ENCODE peak calls at places on chromosomes 12 and 14, in nine cellular contexts. One of them, this sample, is unnamed.

GRCh38 chr12:14810953-14811483 is 3.0 kb downstream of the SMCO3 start:
- DNase-seq in GM23248: peak; percentile 42
- DNase-seq in MM.1S: peak; percentile 45
- DNase-seq in OCI-LY7: peak; percentile 19
- DNase-seq in PC-3: peak; percentile 61
- DNase-seq in HCT116: no peak
- DNase-seq in GM23338: peak; percentile 59
- DNase-seq in PC-9: no peak
- DNase-seq in SK-N-SH: no peak
- DNase-seq in this sample: no peak

GRCh38 chr12:65911321-65911720 is 87.0 kb downstream of the HMGA2 start:
- DNase-seq in GM23248: peak; percentile 50
- DNase-seq in MM.1S: no peak
- DNase-seq in OCI-LY7: no peak
- DNase-seq in PC-3: peak; percentile 40
- DNase-seq in HCT116: no peak
- DNase-seq in GM23338: no peak
- DNase-seq in PC-9: no peak
- DNase-seq in SK-N-SH: no peak
- DNase-seq in this sample: no peak

GRCh38 chr14:80845877-80846276 is 95.7 kb downstream of the CEP128 start:
- DNase-seq in GM23248: no peak
- DNase-seq in MM.1S: no peak
- DNase-seq in OCI-LY7: no peak
- DNase-seq in PC-3: peak; percentile 61
- DNase-seq in HCT116: no peak
- DNase-seq in GM23338: no peak
- DNase-seq in PC-9: no peak
- DNase-seq in SK-N-SH: no peak
- DNase-seq in this sample: no peak

GRCh38 chr14:101412741-101413140 is 148.6 kb upstream of the DIO3 start:
- DNase-seq in GM23248: no peak
- DNase-seq in MM.1S: no peak
- DNase-seq in OCI-LY7: no peak
- DNase-seq in PC-3: peak; percentile 87
- DNase-seq in HCT116: peak; percentile 15
- DNase-seq in GM23338: no peak
- DNase-seq in PC-9: peak; percentile 97
- DNase-seq in SK-N-SH: no peak
- DNase-seq in this sample: no peak

GRCh38 chr14:35818346-35819115 is 7.6 kb upstream of the BRMS1L start:
- DNase-seq in GM23248: peak; percentile 69
- DNase-seq in MM.1S: no peak
- DNase-seq in OCI-LY7: peak; percentile 41
- DNase-seq in PC-3: peak; percentile 73
- DNase-seq in HCT116: no peak
- DNase-seq in GM23338: peak; percentile 75
- DNase-seq in PC-9: no peak
- DNase-seq in SK-N-SH: peak; percentile 72
- DNase-seq in this sample: peak; percentile 86

GRCh38 chr14:89617471-89618291 is 200.6 kb upstream of the FOXN3 start:
- DNase-seq in GM23248: peak; percentile 76
- DNase-seq in MM.1S: peak; percentile 31
- DNase-seq in OCI-LY7: peak; percentile 63
- DNase-seq in PC-3: peak; percentile 29
- DNase-seq in HCT116: no peak
- DNase-seq in GM23338: peak; percentile 68
- DNase-seq in PC-9: no peak
- DNase-seq in SK-N-SH: peak; percentile 66
- DNase-seq in this sample: peak; percentile 57

GRCh38 chr12:93526786-93527428 is 45.6 kb upstream of the SOCS2 start:
- DNase-seq in GM23248: peak; percentile 82
- DNase-seq in MM.1S: no peak
- DNase-seq in OCI-LY7: no peak
- DNase-seq in PC-3: peak; percentile 95
- DNase-seq in HCT116: peak; percentile 61
- DNase-seq in GM23338: no peak
- DNase-seq in PC-9: peak; percentile 74
- DNase-seq in SK-N-SH: no peak
- DNase-seq in this sample: no peak

GRCh38 chr12:51667269-51667668 is 76.2 kb downstream of the SCN8A start:
- DNase-seq in GM23248: no peak
- DNase-seq in MM.1S: no peak
- DNase-seq in OCI-LY7: no peak
- DNase-seq in PC-3: no peak
- DNase-seq in HCT116: no peak
- DNase-seq in GM23338: no peak
- DNase-seq in PC-9: no peak
- DNase-seq in SK-N-SH: no peak
- DNase-seq in this sample: no peak

GRCh38 chr14:100840286-100840685 is 14.4 kb downstream of the MEG3 start:
- DNase-seq in GM23248: no peak
- DNase-seq in MM.1S: no peak
- DNase-seq in OCI-LY7: no peak
- DNase-seq in PC-3: no peak
- DNase-seq in HCT116: no peak
- DNase-seq in GM23338: peak; percentile 38
- DNase-seq in PC-9: no peak
- DNase-seq in SK-N-SH: no peak
- DNase-seq in this sample: no peak

GRCh38 chr12:113933201-113933786 is 32.8 kb downstream of the RBM19 start:
- DNase-seq in GM23248: peak; percentile 29
- DNase-seq in MM.1S: no peak
- DNase-seq in OCI-LY7: no peak
- DNase-seq in PC-3: no peak
- DNase-seq in HCT116: no peak
- DNase-seq in GM23338: peak; percentile 37
- DNase-seq in PC-9: no peak
- DNase-seq in SK-N-SH: no peak
- DNase-seq in this sample: no peak

GRCh38 chr14:65302571-65303184 is 109.9 kb upstream of the FUT8 start:
- DNase-seq in GM23248: peak; percentile 25
- DNase-seq in MM.1S: no peak
- DNase-seq in OCI-LY7: peak; percentile 82
- DNase-seq in PC-3: peak; percentile 80
- DNase-seq in HCT116: no peak
- DNase-seq in GM23338: no peak
- DNase-seq in PC-9: peak; percentile 73
- DNase-seq in SK-N-SH: no peak
- DNase-seq in this sample: no peak

GRCh38 chr14:95310635-95311380 is 8.9 kb downstream of the CLMN start:
- DNase-seq in GM23248: no peak
- DNase-seq in MM.1S: no peak
- DNase-seq in OCI-LY7: no peak
- DNase-seq in PC-3: no peak
- DNase-seq in HCT116: no peak
- DNase-seq in GM23338: no peak
- DNase-seq in PC-9: no peak
- DNase-seq in SK-N-SH: no peak
- DNase-seq in this sample: peak; percentile 59

GRCh38 chr14:96243785-96244184 is 12.2 kb upstream of the BDKRB1 start:
- DNase-seq in GM23248: no peak
- DNase-seq in MM.1S: no peak
- DNase-seq in OCI-LY7: no peak
- DNase-seq in PC-3: no peak
- DNase-seq in HCT116: no peak
- DNase-seq in GM23338: no peak
- DNase-seq in PC-9: no peak
- DNase-seq in SK-N-SH: no peak
- DNase-seq in this sample: no peak

GRCh38 chr12:131264625-131265024 is 310.9 kb downstream of the ADGRD1 start:
- DNase-seq in GM23248: no peak
- DNase-seq in MM.1S: no peak
- DNase-seq in OCI-LY7: no peak
- DNase-seq in PC-3: peak; percentile 66
- DNase-seq in HCT116: no peak
- DNase-seq in GM23338: no peak
- DNase-seq in PC-9: no peak
- DNase-seq in SK-N-SH: no peak
- DNase-seq in this sample: no peak

GRCh38 chr12:59398164-59398563 is 197.7 kb upstream of the SLC16A7 start:
- DNase-seq in GM23248: peak; percentile 16
- DNase-seq in MM.1S: no peak
- DNase-seq in OCI-LY7: no peak
- DNase-seq in PC-3: no peak
- DNase-seq in HCT116: no peak
- DNase-seq in GM23338: no peak
- DNase-seq in PC-9: no peak
- DNase-seq in SK-N-SH: no peak
- DNase-seq in this sample: no peak
- H2AFZ ChIP-seq in GM23248: no peak overlapping the region
- H2AFZ ChIP-seq in MM.1S: no peak overlapping the region
- H2AFZ ChIP-seq in OCI-LY7: no peak overlapping the region
- H2AFZ ChIP-seq in PC-3: no peak overlapping the region
- H2AFZ ChIP-seq in HCT116: no peak overlapping the region
- H2AFZ ChIP-seq in GM23338: no peak overlapping the region
- H2AFZ ChIP-seq in PC-9: no peak overlapping the region
- H2AFZ ChIP-seq in SK-N-SH: no peak overlapping the region
- H2AFZ ChIP-seq in this sample: no peak overlapping the region

DNA sequence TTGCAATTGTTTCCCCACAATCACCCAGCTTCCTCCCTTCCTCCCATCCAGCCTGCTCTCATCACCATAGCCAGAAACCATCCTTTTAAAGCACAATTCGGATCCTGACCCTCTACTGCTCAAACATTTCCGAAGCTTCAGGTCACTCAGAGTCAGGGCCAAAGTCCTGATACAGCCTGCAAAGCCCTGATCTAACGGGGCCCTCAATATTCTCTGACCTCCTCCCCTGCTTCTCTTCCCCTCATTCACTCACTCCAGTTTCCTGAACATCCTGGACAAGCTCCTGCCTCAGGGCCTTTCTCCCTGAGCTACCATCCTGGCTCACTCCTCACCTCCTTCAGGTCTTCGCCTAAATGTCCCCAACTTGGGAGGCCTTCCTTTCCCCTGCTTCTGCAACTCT is 46.1 kb downstream of the PITPNM2 start:
- DNase-seq in GM23248: no peak
- DNase-seq in MM.1S: no peak
- DNase-seq in OCI-LY7: no peak
- DNase-seq in PC-3: no peak
- DNase-seq in HCT116: no peak
- DNase-seq in GM23338: no peak
- DNase-seq in PC-9: no peak
- DNase-seq in SK-N-SH: no peak
- DNase-seq in this sample: no peak
- H3K9me2 ChIP-seq in GM23248: no peaks in the 10 kb centered on the region
- H3K9me2 ChIP-seq in MM.1S: no peaks in the 10 kb centered on the region
- H3K9me2 ChIP-seq in OCI-LY7: no peaks in the 10 kb centered on the region
- H3K9me2 ChIP-seq in PC-3: no peaks in the 10 kb centered on the region
- H3K9me2 ChIP-seq in HCT116: no peaks in the 10 kb centered on the region
- H3K9me2 ChIP-seq in GM23338: no peaks in the 10 kb centered on the region
- H3K9me2 ChIP-seq in PC-9: no peaks in the 10 kb centered on the region
- H3K9me2 ChIP-seq in SK-N-SH: no peaks in the 10 kb centered on the region
- H3K9me2 ChIP-seq in this sample: no peaks in the 10 kb centered on the region

DNA sequence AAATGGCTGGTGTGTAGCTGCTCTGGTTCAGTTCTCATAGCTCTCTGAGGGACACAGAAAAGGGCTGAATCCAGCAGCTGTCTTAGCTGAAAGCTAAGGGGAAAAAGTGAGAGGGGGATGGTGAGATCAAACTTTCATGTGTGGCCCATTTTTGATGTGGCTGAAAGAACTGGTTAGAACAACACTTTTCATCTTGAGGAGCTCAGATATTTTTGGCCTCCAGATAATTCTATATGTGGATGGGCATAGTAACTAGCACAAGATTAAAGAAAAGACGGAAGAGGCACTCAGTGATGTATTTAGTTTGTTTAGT is 73.0 kb upstream of the KRAS start:
- DNase-seq in GM23248: no peak
- DNase-seq in MM.1S: peak; percentile 76
- DNase-seq in OCI-LY7: peak; percentile 46
- DNase-seq in PC-3: no peak
- DNase-seq in HCT116: no peak
- DNase-seq in GM23338: no peak
- DNase-seq in PC-9: no peak
- DNase-seq in SK-N-SH: no peak
- DNase-seq in this sample: peak; percentile 46
- H2AFZ ChIP-seq in GM23248: no peak overlapping the region
- H2AFZ ChIP-seq in MM.1S: no peak overlapping the region
- H2AFZ ChIP-seq in OCI-LY7: peak overlapping the region; percentile 80
- H2AFZ ChIP-seq in PC-3: no peak overlapping the region
- H2AFZ ChIP-seq in HCT116: no peak overlapping the region
- H2AFZ ChIP-seq in GM23338: peak overlapping the region; percentile 90
- H2AFZ ChIP-seq in PC-9: no peak overlapping the region
- H2AFZ ChIP-seq in SK-N-SH: no peak overlapping the region
- H2AFZ ChIP-seq in this sample: peak overlapping the region; percentile 90

GRCh38 chr12:112011685-112012084 is 1.3 kb downstream of the TMEM116 start:
- DNase-seq in GM23248: no peak
- DNase-seq in MM.1S: no peak
- DNase-seq in OCI-LY7: no peak
- DNase-seq in PC-3: no peak
- DNase-seq in HCT116: no peak
- DNase-seq in GM23338: no peak
- DNase-seq in PC-9: no peak
- DNase-seq in SK-N-SH: no peak
- DNase-seq in this sample: no peak

GRCh38 chr12:112015938-112016337 is 2.7 kb downstream of the ERP29 start:
- DNase-seq in GM23248: no peak
- DNase-seq in MM.1S: no peak
- DNase-seq in OCI-LY7: no peak
- DNase-seq in PC-3: no peak
- DNase-seq in HCT116: no peak
- DNase-seq in GM23338: no peak
- DNase-seq in PC-9: no peak
- DNase-seq in SK-N-SH: no peak
- DNase-seq in this sample: no peak

GRCh38 chr12:112013601-112014402 is 576 bp downstream of the ERP29 start:
- DNase-seq in GM23248: peak; percentile 86
- DNase-seq in MM.1S: peak; percentile 71
- DNase-seq in OCI-LY7: peak; percentile 88
- DNase-seq in PC-3: peak; percentile 84
- DNase-seq in HCT116: peak; percentile 74
- DNase-seq in GM23338: peak; percentile 93
- DNase-seq in PC-9: peak; percentile 81
- DNase-seq in SK-N-SH: peak; percentile 58
- DNase-seq in this sample: peak; percentile 88

GRCh38 chr12:112010415-112011344 is 2.3 kb downstream of the TMEM116 start:
- DNase-seq in GM23248: no peak
- DNase-seq in MM.1S: no peak
- DNase-seq in OCI-LY7: no peak
- DNase-seq in PC-3: no peak
- DNase-seq in HCT116: no peak
- DNase-seq in GM23338: no peak
- DNase-seq in PC-9: no peak
- DNase-seq in SK-N-SH: no peak
- DNase-seq in this sample: no peak

GRCh38 chr12:112012775-112013600 is at the start of the genes ERP29 and TMEM116:
- DNase-seq in GM23248: peak; percentile 100
- DNase-seq in MM.1S: peak; percentile 95
- DNase-seq in OCI-LY7: peak; percentile 99
- DNase-seq in PC-3: peak; percentile 99
- DNase-seq in HCT116: peak; percentile 96
- DNase-seq in GM23338: peak; percentile 99
- DNase-seq in PC-9: peak; percentile 91
- DNase-seq in SK-N-SH: peak; percentile 100
- DNase-seq in this sample: peak; percentile 100
- H3K9me2 ChIP-seq in GM23248: no peaks in the 10 kb centered on the region
- H3K9me2 ChIP-seq in MM.1S: no peaks in the 10 kb centered on the region
- H3K9me2 ChIP-seq in OCI-LY7: no peaks in the 10 kb centered on the region
- H3K9me2 ChIP-seq in PC-3: no peaks in the 10 kb centered on the region
- H3K9me2 ChIP-seq in HCT116: no peaks in the 10 kb centered on the region
- H3K9me2 ChIP-seq in GM23338: peaks cover 5% of the 10 kb centered on the region
- H3K9me2 ChIP-seq in PC-9: no peaks in the 10 kb centered on the region
- H3K9me2 ChIP-seq in SK-N-SH: no peaks in the 10 kb centered on the region
- H3K9me2 ChIP-seq in this sample: no peaks in the 10 kb centered on the region

This sample was measured in Karpas-422.